ENCODE peak calls at places on chromosomes 13 and 19, in seven cellular contexts. H is PC-3; K is HT1080; F is HEK293T; U is fibroblast of mammary gland; J is activated CD4-positive, CD25-positive, alpha-beta regulatory T cell treated with anti-CD3 and anti-CD28 coated beads, Interleukin-2, amount 50 U/mL, for 16 hours; Z is left ventricle myocardium inferior. B is an unnamed sample.

GRCh38 chr13:22563272-22563671 is 617.5 kb upstream of the SGCG start:
- DNase-seq in H (no peak), K (no peak), F (no peak), U (no peak), J (no peak), Z (no peak), B (no peak)

GRCh38 chr13:49020940-49021548 is 45.3 kb downstream of the FNDC3A start:
- DNase-seq in H (no peak), K (no peak), F (no peak), U (peak; percentile 59), J (no peak), Z (no peak), B (no peak)

GRCh38 chr13:43786766-43787517 is at the start of gene ENOX1:
- DNase-seq in H (peak; percentile 47), K (peak; percentile 77), F (peak; percentile 70), U (peak; percentile 73), J (no peak), Z (peak; percentile 77), B (peak; percentile 62)

GRCh38 chr13:31073859-31074718 is 87.6 kb downstream of the HSPH1 start:
- DNase-seq in H (no peak), K (peak; percentile 43), F (no peak), U (peak; percentile 57), J (no peak), Z (no peak), B (no peak)

GRCh38 chr19:44059229-44059628 is 7.4 kb downstream of the ZNF223 start:
- DNase-seq in H (no peak), K (no peak), F (no peak), U (no peak), J (no peak), Z (no peak), B (no peak)

GRCh38 chr13:51906581-51906980 is 44.8 kb downstream of the CCDC70 start:
- DNase-seq in H (peak; percentile 37), K (no peak), F (no peak), U (no peak), J (no peak), Z (peak; percentile 36), B (no peak)

GRCh38 chr19:19445288-19445687 is 39.8 kb downstream of the GATAD2A start:
- DNase-seq in H (no peak), K (no peak), F (no peak), U (no peak), J (no peak), Z (no peak), B (no peak)

GRCh38 chr13:34321986-34322385 is 504.0 kb downstream of the RFC3 start:
- DNase-seq in H (no peak), K (no peak), F (no peak), U (no peak), J (no peak), Z (no peak), B (no peak)

GRCh38 chr19:13029893-13030292 is 34.6 kb downstream of the NFIX start:
- DNase-seq in H (peak; percentile 50), K (no peak), F (no peak), U (no peak), J (no peak), Z (no peak), B (peak; percentile 76)

GRCh38 chr19:10013316-10013715 is at the start of gene RDH8:
- DNase-seq in H (no peak), K (no peak), F (no peak), U (no peak), J (no peak), Z (no peak), B (no peak)

GRCh38 chr13:114067381-114067885 is 65.0 kb downstream of the RASA3 start:
- DNase-seq in H (peak; percentile 43), K (peak; percentile 77), F (no peak), U (peak; percentile 91), J (no peak), Z (no peak), B (no peak)

GRCh38 chr13:28744091-28744536 is 25.3 kb upstream of the SLC46A3 start:
- DNase-seq in H (peak; percentile 37), K (peak; percentile 81), F (no peak), U (peak; percentile 59), J (no peak), Z (no peak), B (no peak)

GRCh38 chr19:19461671-19462622 is 53.4 kb downstream of the TSSK6 start:
- DNase-seq in H (no peak), K (no peak), F (no peak), U (peak; percentile 37), J (no peak), Z (peak; percentile 58), B (peak; percentile 81)

GRCh38 chr13:92896842-92897241 is 329.8 kb upstream of the GPC6 start:
- DNase-seq in H (peak; percentile 63), K (peak; percentile 24), F (peak; percentile 51), U (peak; percentile 27), J (no peak), Z (no peak), B (no peak)

GRCh38 chr13:46962286-46962941 is 65.6 kb upstream of the HTR2A start:
- DNase-seq in H (peak; percentile 48), K (peak; percentile 85), F (peak; percentile 13), U (peak; percentile 89), J (no peak), Z (no peak), B (no peak)

GRCh38 chr19:15836345-15836594 is 20.8 kb upstream of the OR10H1 start:
- DNase-seq in H (no peak), K (no peak), F (no peak), U (peak; percentile 3), J (no peak), Z (no peak), B (no peak)

GRCh38 chr13:50006426-50007135 is 8.7 kb upstream of the KCNRG start:
- DNase-seq in H (no peak), K (no peak), F (no peak), U (peak; percentile 51), J (no peak), Z (no peak), B (no peak)

GRCh38 chr19:4547303-4548237 is 7.7 kb upstream of the LRG1 start:
- DNase-seq in H (peak; percentile 51), K (peak; percentile 7), F (peak; percentile 48), U (no peak), J (no peak), Z (no peak), B (no peak)

GRCh38 chr19:16002380-16002779 is 53.6 kb downstream of the OR10H4 start:
- DNase-seq in H (no peak), K (no peak), F (no peak), U (peak; percentile 8), J (no peak), Z (no peak), B (no peak)

GRCh38 chr19:2315818-2316353 is 7.9 kb upstream of the LINGO3 start:
- DNase-seq in H (peak; percentile 46), K (peak; percentile 62), F (no peak), U (peak; percentile 61), J (no peak), Z (peak; percentile 61), B (peak; percentile 80)

B was measured in psoas muscle.